ENCODE peak calls at places on chromosomes 7 and 10, in ten cellular contexts. V is tibial artery; A is trophoblast cell; L is body of pancreas; D is bronchial epithelial cell; T is OCI-LY7; Y is stimulated activated CD4-positive, alpha-beta T cell treated with anti-CD3 and anti-CD28 coated beads, Interleukin-2, amount 100 ng/mL, for 48 hours; E is activated CD4-positive, alpha-beta T cell treated with anti-CD3 and anti-CD28 coated beads for 48 hours; J is activated CD8-positive, alpha-beta memory T cell treated with anti-CD3 and anti-CD28 coated beads, Interleukin-2, amount 10 ng/mL, durations not matched to agents 7 days and 5 days; U is BJ. O is an unnamed sample.

GRCh38 chr7:2654059-2654458 is 22.3 kb downstream of the TTYH3 start:
- DNase-seq in J (no peak), D (no peak), Y (no peak), T (no peak), E (no peak), U (no peak), V (no peak), A (no peak), L (no peak), O (no peak)

GRCh38 chr10:43255644-43256431 is 11.0 kb downstream of the RASGEF1A start:
- DNase-seq in T (peak), E (peak), J (peak), U (no peak), Y (peak), A (peak), D (peak), L (no peak), V (no peak), O (no peak)

GRCh38 chr10:3763035-3763456 is 22.0 kb downstream of the KLF6 start:
- DNase-seq in U (no peak), T (no peak), Y (no peak), J (no peak), A (peak), E (peak), L (no peak), D (peak), V (no peak), O (no peak)

GRCh38 chr10:89283988-89284475 is 17.8 kb upstream of the IFIT2 start:
- DNase-seq in A (peak), U (peak), L (peak), J (no peak), E (no peak), V (peak), Y (no peak), D (peak), T (no peak), O (no peak)

GRCh38 chr10:100705139-100705538 is 40.2 kb upstream of the PAX2 start:
- DNase-seq in V (no peak), A (no peak), E (no peak), U (no peak), D (no peak), T (no peak), J (no peak), L (no peak), Y (no peak), O (no peak)

GRCh38 chr10:8054243-8054497 is 318 bp upstream of the GATA3 start:
- DNase-seq in E (no peak), A (no peak), T (no peak), D (no peak), J (no peak), Y (no peak), L (no peak), V (no peak), U (no peak), O (no peak)

GRCh38 chr10:71708301-71708703 is 11.3 kb downstream of the C10orf105 start:
- DNase-seq in V (no peak), L (peak), T (peak), E (peak), U (no peak), Y (peak), D (no peak), J (peak), A (peak), O (peak)

GRCh38 chr7:121503039-121503438 is 106.9 kb upstream of the FAM3C start:
- DNase-seq in Y (no peak), T (peak), E (no peak), V (no peak), U (no peak), A (no peak), D (no peak), J (no peak), L (no peak), O (no peak)

GRCh38 chr10:103646304-103646703 is 152.8 kb downstream of the NEURL1 start:
- DNase-seq in V (no peak), Y (no peak), L (no peak), E (no peak), A (no peak), J (no peak), D (no peak), U (no peak), T (no peak), O (no peak)

GRCh38 chr7:47379629-47380324 is 202.1 kb downstream of the TNS3 start:
- DNase-seq in L (peak), Y (no peak), V (peak), A (peak), E (no peak), U (no peak), T (no peak), D (peak), J (no peak), O (no peak)

GRCh38 chr10:61642692-61643091 is 20.0 kb upstream of the CABCOCO1 start:
- DNase-seq in T (no peak), L (no peak), Y (no peak), A (no peak), U (peak), J (no peak), V (no peak), D (peak), E (no peak), O (no peak)

GRCh38 chr7:14834888-14835287 is 67.7 kb downstream of the DGKB start:
- DNase-seq in Y (no peak), U (no peak), D (peak), T (no peak), V (no peak), L (no peak), A (no peak), E (no peak), J (no peak), O (no peak)

GRCh38 chr7:115477193-115477651 is 553.3 kb downstream of the TFEC start:
- DNase-seq in V (no peak), D (no peak), A (peak), T (no peak), E (no peak), Y (no peak), J (no peak), L (peak), U (no peak), O (no peak)

GRCh38 chr10:120805014-120805805 is 46.0 kb upstream of the WDR11 start:
- DNase-seq in D (no peak), T (no peak), E (no peak), U (no peak), J (no peak), A (no peak), L (no peak), V (no peak), Y (no peak), O (no peak)

GRCh38 chr7:137209151-137209822 is 134.2 kb downstream of the PTN start:
- DNase-seq in U (no peak), A (no peak), T (no peak), J (no peak), Y (no peak), E (no peak), L (no peak), V (no peak), D (peak), O (no peak)

GRCh38 chr7:54792383-54792782 is 33.4 kb upstream of the SEC61G start:
- DNase-seq in L (no peak), E (no peak), T (no peak), U (no peak), J (no peak), Y (no peak), V (no peak), D (no peak), A (no peak), O (no peak)

GRCh38 chr10:114635797-114636550 is 22.1 kb downstream of the ABLIM1 start:
- DNase-seq in D (no peak), V (no peak), T (no peak), L (no peak), J (no peak), U (no peak), Y (no peak), E (no peak), A (no peak), O (no peak)

GRCh38 chr10:62610649-62611229 is 193.8 kb upstream of the ADO start:
- DNase-seq in T (peak), U (no peak), E (peak), A (peak), V (no peak), Y (peak), J (peak), L (peak), D (peak), O (peak)

GRCh38 chr10:131260031-131260430 is 51.5 kb downstream of the TCERG1L start:
- DNase-seq in V (no peak), E (no peak), Y (no peak), J (no peak), D (no peak), L (no peak), A (no peak), T (no peak), U (no peak), O (no peak)

GRCh38 chr10:94992811-94993210 is 54.4 kb downstream of the CYP2C9 start:
- DNase-seq in U (no peak), Y (no peak), E (no peak), D (no peak), A (peak), J (no peak), V (no peak), T (no peak), L (no peak), O (no peak)

GRCh38 chr10:89404082-89404481 is 10.3 kb upstream of the IFIT5 start:
- DNase-seq in L (no peak), U (no peak), Y (no peak), J (no peak), A (no peak), V (no peak), T (no peak), E (no peak), D (no peak), O (no peak)

GRCh38 chr10:21015838-21016237 is 118.7 kb upstream of the NEBL start:
- DNase-seq in Y (no peak), A (no peak), D (no peak), L (no peak), J (no peak), E (no peak), V (no peak), T (no peak), U (no peak), O (no peak)

GRCh38 chr7:129646369-129647021 is 35.0 kb downstream of the NRF1 start:
- DNase-seq in Y (no peak), A (no peak), U (no peak), E (no peak), D (no peak), J (no peak), L (no peak), V (no peak), T (no peak), O (no peak)

GRCh38 chr7:132138817-132139216 is 437.5 kb downstream of the PLXNA4 start:
- DNase-seq in L (no peak), Y (no peak), D (peak), A (no peak), E (no peak), U (no peak), V (no peak), T (no peak), J (no peak), O (no peak)

GRCh38 chr7:131431289-131431688 is 103.6 kb downstream of the MKLN1 start:
- DNase-seq in V (peak), U (no peak), T (no peak), D (peak), Y (no peak), J (no peak), E (no peak), L (no peak), A (no peak), O (no peak)

GRCh38 chr7:149725426-149725821 is 48.0 kb downstream of the ZNF467 start:
- DNase-seq in V (peak), T (no peak), J (no peak), E (no peak), L (no peak), U (no peak), Y (no peak), A (no peak), D (no peak), O (no peak)

GRCh38 chr7:151373599-151373998 is 32.0 kb downstream of the NUB1 start:
- DNase-seq in A (no peak), J (no peak), E (no peak), L (no peak), D (no peak), U (no peak), T (no peak), V (no peak), Y (no peak), O (no peak)

GRCh38 chr10:73810358-73810734 is 1.1 kb downstream of the NDST2 start:
- DNase-seq in T (no peak), V (no peak), D (no peak), E (no peak), Y (no peak), A (no peak), L (no peak), U (no peak), J (no peak), O (peak)

GRCh38 chr10:97422921-97423420 is 3.0 kb upstream of the PGAM1 start:
- DNase-seq in L (no peak), Y (no peak), E (peak), D (peak), J (peak), V (no peak), U (peak), T (no peak), A (peak), O (no peak)

O was measured in stimulated activated naive CD4-positive, alpha-beta T cell.